ENCODE peak calls at places on chromosome 19, in six cellular contexts. V is non-pigmented ciliary epithelial cell; S is Right ventricle myocardium superior; J is stimulated activated CD4-positive, alpha-beta T cell treated with anti-CD3 and anti-CD28 coated beads, TNF-alpha, amount 100 ng/mL, for 4 hours; D is activated CD8-positive, alpha-beta memory T cell treated with anti-CD3 and anti-CD28 coated beads for 1 hour; K is HTR-8/SVneo. I is an unnamed sample.

GRCh38 chr19:2602391-2603181 is 99.9 kb downstream of the GNG7 start:
- DNase-seq in V (no peak), S (peak; percentile 91), J (no peak), D (no peak), K (no peak), I (no peak)

GRCh38 chr19:3075605-3076431 is 13.5 kb upstream of the TLE5 start:
- DNase-seq in V (no peak), S (peak; percentile 70), J (peak; percentile 65), D (no peak), K (no peak), I (peak; percentile 76)

GRCh38 chr19:23116802-23117571 is at the start of gene ZNF730:
- DNase-seq in V (peak; percentile 30), S (peak; percentile 53), J (no peak), D (peak; percentile 11), K (peak; percentile 69), I (peak; percentile 60)

GRCh38 chr19:44666852-44667251 is 4.4 kb upstream of the CEACAM19 start:
- DNase-seq in V (no peak), S (no peak), J (no peak), D (no peak), K (no peak), I (no peak)

GRCh38 chr19:46162731-46163130 is 14.7 kb downstream of the IGFL2 start:
- DNase-seq in V (no peak), S (no peak), J (no peak), D (no peak), K (no peak), I (no peak)

GRCh38 chr19:34773555-34773864 is 495 bp upstream of the ZNF599 start:
- DNase-seq in V (no peak), S (no peak), J (no peak), D (no peak), K (no peak), I (no peak)

GRCh38 chr19:35975608-35976214 is 19.3 kb upstream of the SDHAF1 start:
- DNase-seq in V (no peak), S (peak; percentile 10), J (no peak), D (no peak), K (no peak), I (no peak)

GRCh38 chr19:5593245-5593962 is 25.7 kb upstream of the TINCR start:
- DNase-seq in V (no peak), S (no peak), J (no peak), D (no peak), K (no peak), I (no peak)

GRCh38 chr19:13817018-13817614 is 21.9 kb downstream of the ZSWIM4 start:
- DNase-seq in V (no peak), S (no peak), J (no peak), D (no peak), K (no peak), I (no peak)

GRCh38 chr19:46728693-46729339 is 11.9 kb upstream of the PRKD2 start:
- DNase-seq in V (no peak), S (peak; percentile 88), J (peak; percentile 68), D (peak; percentile 55), K (peak; percentile 54), I (no peak)

GRCh38 chr19:42316223-42317211 is 3.4 kb downstream of the TMEM145 start:
- DNase-seq in V (no peak), S (no peak), J (no peak), D (no peak), K (no peak), I (peak; percentile 21)

GRCh38 chr19:58305932-58306323 is 751 bp downstream of the ERVK3-1 start:
- DNase-seq in V (no peak), S (no peak), J (no peak), D (no peak), K (no peak), I (no peak)

GRCh38 chr19:55118401-55118991 is 1.1 kb upstream of the PPP1R12C start:
- DNase-seq in V (no peak), S (peak; percentile 76), J (no peak), D (no peak), K (no peak), I (no peak)

GRCh38 chr19:44552324-44552723 is 22.8 kb upstream of the CEACAM20 start:
- DNase-seq in V (no peak), S (no peak), J (no peak), D (no peak), K (no peak), I (no peak)

GRCh38 chr19:39052243-39052746 is 19.9 kb upstream of the FBXO27 start:
- DNase-seq in V (no peak), S (peak; percentile 74), J (peak; percentile 56), D (peak; percentile 27), K (peak; percentile 72), I (no peak)

GRCh38 chr19:12574036-12574435 is 22.8 kb upstream of the ZNF564 start:
- DNase-seq in V (no peak), S (no peak), J (no peak), D (no peak), K (no peak), I (peak; percentile 81)

GRCh38 chr19:35760711-35761349 is 2.9 kb downstream of the PROSER3 start:
- DNase-seq in V (no peak), S (no peak), J (no peak), D (no peak), K (no peak), I (no peak)

I was measured in NCI-H2171.